ENCODE peak calls at places on chromosome 12, in four cellular contexts. I, S, J and O are unnamed samples. For H3K4me1, the result is how much of the 10 kb centered on the place peaks cover.

GRCh38 chr12:110760204-110760609 is 17.5 kb upstream of the PPP1CC start:
- DNase-seq in I (no peak), S (peak), J (no peak), O (no peak)

GRCh38 chr12:45216297-45216982 is 545 bp downstream of the ANO6 start:
- DNase-seq in I (peak), S (peak), J (peak), O (no peak)

GRCh38 chr12:1875608-1876007 is 42.8 kb downstream of the CACNA2D4 start:
- DNase-seq in I (no peak), S (no peak), J (no peak), O (no peak)

GRCh38 chr12:127280393-127281275 is 986.3 kb upstream of the TMEM132C start:
- DNase-seq in I (no peak), S (peak), J (peak), O (no peak)

GRCh38 chr12:110316861-110317260 is 35.8 kb downstream of the ATP2A2 start:
- DNase-seq in I (peak), S (no peak), J (no peak), O (no peak)

GRCh38 chr12:117485984-117486839 is 124.8 kb upstream of the NOS1 start:
- DNase-seq in I (no peak), S (no peak), J (no peak), O (no peak)

GRCh38 chr12:127459687-127460086 is 807.3 kb upstream of the TMEM132C start:
- DNase-seq in I (no peak), S (no peak), J (no peak), O (no peak)

GRCh38 chr12:20507711-20508110 is 139.4 kb downstream of the PDE3A start:
- DNase-seq in I (no peak), S (no peak), J (no peak), O (no peak)

GRCh38 chr12:70646850-70647249 is 9.6 kb upstream of the PTPRB start:
- DNase-seq in I (peak), S (no peak), J (no peak), O (no peak)

GRCh38 chr12:93592641-93593396 is 20.3 kb downstream of the SOCS2 start:
- DNase-seq in I (no peak), S (no peak), J (no peak), O (no peak)

GRCh38 chr12:43338848-43339526 is 213.0 kb downstream of the ADAMTS20 start:
- DNase-seq in I (peak), S (no peak), J (peak), O (no peak)

GRCh38 chr12:106113042-106113441 is 25.7 kb downstream of the NUAK1 start:
- DNase-seq in I (peak), S (no peak), J (no peak), O (no peak)
- H3K4me1 ChIP-seq in I (under half), S (under half), J (under half), O (half or more)

GRCh38 chr12:92543872-92544271 is 158.9 kb upstream of the PLEKHG7 start:
- DNase-seq in I (peak), S (no peak), J (peak), O (no peak)
- TF ChIP-seq POLR2A in I (no peak), S (no peak), J (no peak), O (no peak)

GRCh38 chr12:121810234-121810817 is 6.5 kb downstream of the SETD1B start:
- DNase-seq in I (no peak), S (no peak), J (no peak), O (no peak)

GRCh38 chr12:121810833-121811433 is 7.1 kb downstream of the SETD1B start:
- DNase-seq in I (no peak), S (peak), J (no peak), O (no peak)

GRCh38 chr12:121807656-121808347 is 4.0 kb downstream of the SETD1B start:
- DNase-seq in I (no peak), S (no peak), J (no peak), O (no peak)

GRCh38 chr12:121808623-121809022 is 4.8 kb downstream of the SETD1B start:
- DNase-seq in I (no peak), S (no peak), J (no peak), O (no peak)

DNA sequence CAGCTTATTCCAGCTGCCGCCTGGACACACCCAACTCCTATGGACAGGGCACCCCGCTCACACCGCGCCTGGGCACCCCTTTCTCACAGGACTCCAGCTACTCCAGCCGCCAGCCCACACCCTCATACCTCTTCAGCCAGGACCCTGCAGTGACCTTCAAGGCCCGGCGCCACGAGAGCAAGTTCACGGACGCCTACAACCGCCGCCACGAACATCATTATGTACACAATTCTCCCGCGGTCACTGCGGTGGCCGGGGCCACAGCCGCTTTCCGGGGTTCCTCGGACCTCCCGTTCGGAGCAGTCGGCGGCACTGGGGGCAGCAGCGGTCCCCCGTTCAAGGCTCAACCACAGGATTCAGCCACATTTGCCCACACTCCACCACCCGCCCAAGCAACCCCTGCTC is 5.9 kb downstream of the SETD1B start:
- DNase-seq in I (no peak), S (no peak), J (no peak), O (no peak)
- H3K4me1 ChIP-seq in I (under half), S (half or more), J (half or more), O (half or more)

GRCh38 chr12:98515368-98516183 is at the start of gene TMPO:
- DNase-seq in I (peak), S (peak), J (peak), O (peak)

GRCh38 chr12:98513379-98514318 is 1.7 kb upstream of the TMPO start:
- DNase-seq in I (no peak), S (peak), J (no peak), O (peak)

GRCh38 chr12:98514984-98515367 is 414 bp upstream of the TMPO start:
- DNase-seq in I (no peak), S (no peak), J (no peak), O (peak)

GRCh38 chr12:98519257-98519907 is 4.0 kb downstream of the TMPO start:
- DNase-seq in I (no peak), S (no peak), J (no peak), O (no peak)

GRCh38 chr12:98516184-98516873 is 939 bp downstream of the TMPO start:
- DNase-seq in I (peak), S (peak), J (peak), O (no peak)
- TF ChIP-seq POLR2A in I (peak), S (no peak), J (no peak), O (no peak)

DNA sequence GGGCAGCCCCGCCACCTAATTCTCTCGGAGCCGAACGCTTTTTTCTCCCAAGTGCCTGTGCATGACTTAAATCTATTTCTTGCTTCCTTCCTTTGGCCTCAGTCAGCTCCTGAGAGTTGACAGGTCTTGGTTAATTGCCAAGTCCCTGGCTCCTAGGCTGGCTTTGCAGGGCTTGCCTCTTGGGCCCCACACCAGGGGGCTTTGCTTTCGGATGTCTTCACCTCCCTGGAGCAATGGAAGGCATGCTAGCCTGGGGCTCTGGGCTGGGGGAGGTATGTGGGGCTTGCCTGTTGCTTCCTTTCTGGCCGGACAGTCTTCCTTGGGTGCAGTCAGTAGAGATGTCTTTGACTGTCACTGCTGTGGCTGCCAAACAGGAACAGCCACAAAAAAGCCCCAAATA is 2.2 kb upstream of the KRT80 start:
- DNase-seq in I (no peak), S (no peak), J (no peak), O (no peak)
- H3K4me1 ChIP-seq in I (half or more), S (under half), J (half or more), O (half or more)

GRCh38 chr12:27506645-27507189 is 17.3 kb upstream of the PPFIBP1 start:
- DNase-seq in I (no peak), S (no peak), J (no peak), O (no peak)
- TF ChIP-seq POLR2A in I (no peak), S (no peak), J (no peak), O (no peak)